ENCODE peak calls at places on chromosomes 11 and 22, in four cellular contexts. G is MM.1S, R is DND-41, C is HCT116. L is an unnamed sample.

GRCh38 chr22:27749597-27750225 is 51.8 kb downstream of the MN1 start:
- DNase-seq in G (no peak), R (no peak), C (no peak), L (peak; percentile 63)

GRCh38 chr11:65428578-65429068 is 6.0 kb downstream of the NEAT1 start:
- DNase-seq in G (no peak), R (no peak), C (no peak), L (peak; percentile 75)

GRCh38 chr22:37321288-37321687 is 39.0 kb downstream of the CYTH4 start:
- DNase-seq in G (no peak), R (no peak), C (no peak), L (no peak)

GRCh38 chr11:121575963-121576290 is 123.2 kb upstream of the SORL1-AS1 start:
- DNase-seq in G (no peak), R (no peak), C (no peak), L (no peak)

GRCh38 chr11:96758957-96759356 is 369.1 kb downstream of the JRKL start:
- DNase-seq in G (peak; percentile 20), R (no peak), C (no peak), L (no peak)

GRCh38 chr11:35796542-35796941 is 134.0 kb downstream of the TRIM44 start:
- DNase-seq in G (no peak), R (no peak), C (no peak), L (no peak)

GRCh38 chr11:68211546-68211945 is 1.6 kb downstream of the KMT5B start:
- DNase-seq in G (no peak), R (no peak), C (no peak), L (no peak)

GRCh38 chr11:94926271-94926625 is 47.1 kb downstream of the CWC15 start:
- DNase-seq in G (no peak), R (no peak), C (no peak), L (no peak)

GRCh38 chr11:101555366-101555765 is 28.4 kb downstream of the TRPC6 start:
- DNase-seq in G (no peak), R (no peak), C (no peak), L (no peak)

GRCh38 chr11:14388352-14388751 is 29.4 kb upstream of the RRAS2 start:
- DNase-seq in G (no peak), R (no peak), C (no peak), L (no peak)

GRCh38 chr11:32435152-32435480 is 223 bp downstream of the WT1 start:
- DNase-seq in G (no peak), R (no peak), C (no peak), L (no peak)

GRCh38 chr22:44865193-44866057 is 113.0 kb downstream of the ARHGAP8 start:
- DNase-seq in G (no peak), R (no peak), C (no peak), L (no peak)
- H3K36me3 ChIP-seq in G (no peaks in the 10 kb centered on the region), R (peaks cover 4% of the 10 kb centered on the region), C (no peaks in the 10 kb centered on the region), L (no peaks in the 10 kb centered on the region)

DNA sequence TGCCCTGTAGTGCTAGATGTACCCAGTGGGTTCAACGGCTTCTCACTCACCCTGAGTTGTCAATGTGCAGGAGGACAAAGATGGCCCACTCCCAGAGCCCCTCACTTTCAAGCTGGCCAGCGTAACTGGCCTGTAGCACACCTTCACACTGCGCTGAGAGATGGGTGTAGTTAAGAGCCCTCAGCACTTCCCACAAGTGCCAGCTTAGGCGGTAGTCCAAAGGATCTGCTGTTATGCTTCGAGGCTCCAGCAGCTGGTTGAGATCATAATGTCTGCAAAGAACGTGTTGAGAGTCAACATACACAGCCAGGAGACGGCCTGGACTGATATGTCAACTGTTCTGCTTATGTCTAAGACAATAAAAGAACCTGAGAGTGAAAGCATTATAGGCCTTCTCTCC is 14.7 kb upstream of the CHRNA10 start:
- DNase-seq in G (no peak), R (no peak), C (no peak), L (no peak)
- H3K36me3 ChIP-seq in G (peaks cover 5% of the 10 kb centered on the region), R (peaks cover 88% of the 10 kb centered on the region), C (peaks cover 57% of the 10 kb centered on the region), L (peaks cover 61% of the 10 kb centered on the region)

GRCh38 chr11:60851327-60852059 is 4.3 kb downstream of the PTGDR2 start:
- DNase-seq in G (no peak), R (no peak), C (no peak), L (no peak)

GRCh38 chr11:60847906-60848305 is 6.0 kb downstream of the CCDC86 start:
- DNase-seq in G (no peak), R (no peak), C (no peak), L (no peak)

GRCh38 chr11:60849641-60850520 is 5.9 kb downstream of the PTGDR2 start:
- DNase-seq in G (no peak), R (no peak), C (no peak), L (no peak)

GRCh38 chr11:60847281-60847680 is 5.4 kb downstream of the CCDC86 start:
- DNase-seq in G (no peak), R (no peak), C (no peak), L (no peak)

DNA sequence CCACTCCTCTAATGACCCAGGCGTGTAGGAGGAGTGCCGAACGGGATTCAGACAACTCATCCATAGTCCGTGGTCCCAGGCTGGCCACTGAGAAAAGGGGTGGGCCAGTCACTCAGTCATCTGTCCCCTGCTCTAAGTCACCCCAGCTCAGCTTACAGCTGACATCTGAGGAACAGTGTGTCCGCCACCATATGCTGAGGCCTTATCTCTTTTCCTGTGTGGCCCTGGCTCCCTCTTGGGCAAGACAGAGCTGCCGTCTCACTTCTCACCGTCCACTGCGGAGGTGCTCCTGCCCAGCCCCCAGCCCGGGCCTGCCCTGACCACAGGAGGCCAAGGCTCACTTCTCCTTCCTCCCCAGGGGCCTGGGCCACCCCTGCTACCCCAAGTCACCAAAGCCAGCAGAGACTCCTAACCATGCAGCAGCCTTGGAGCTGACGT is 6.8 kb downstream of the CCDC86 start:
- DNase-seq in G (no peak), R (no peak), C (no peak), L (no peak)
- H3K36me3 ChIP-seq in G (peaks cover 44% of the 10 kb centered on the region), R (peaks cover 62% of the 10 kb centered on the region), C (peaks cover 66% of the 10 kb centered on the region), L (peaks cover 37% of the 10 kb centered on the region)

GRCh38 chr11:117750357-117750756 is 46.7 kb downstream of the DSCAML1 start:
- DNase-seq in G (no peak), R (no peak), C (no peak), L (peak; percentile 15)
- H3K36me3 ChIP-seq in G (no peaks in the 10 kb centered on the region), R (no peaks in the 10 kb centered on the region), C (no peaks in the 10 kb centered on the region), L (no peaks in the 10 kb centered on the region)

DNA sequence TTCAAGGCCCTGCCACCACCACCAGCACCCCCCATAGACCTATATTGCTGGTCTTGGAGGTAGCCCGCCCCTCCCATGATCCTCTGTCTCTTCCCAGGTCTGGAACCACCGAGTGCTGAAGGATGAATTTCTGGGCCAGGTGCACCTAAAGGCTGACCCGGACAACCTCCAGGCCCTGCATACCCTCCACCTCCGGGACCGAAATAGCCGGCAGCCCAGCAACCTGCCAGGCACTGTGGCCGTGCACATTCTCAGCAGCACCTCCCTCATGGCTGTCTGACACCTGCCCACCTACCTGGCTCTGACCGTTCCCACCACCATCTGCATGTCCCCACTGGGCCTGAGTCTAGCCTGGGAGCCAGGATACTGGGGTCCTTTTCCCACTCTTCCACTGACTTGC is 4.5 kb upstream of the MYO7A start:
- DNase-seq in G (no peak), R (no peak), C (no peak), L (no peak)
- H3K36me3 ChIP-seq in G (no peaks in the 10 kb centered on the region), R (no peaks in the 10 kb centered on the region), C (no peaks in the 10 kb centered on the region), L (no peaks in the 10 kb centered on the region)

GRCh38 chr11:61783717-61784505 is 8.5 kb downstream of the TMEM258 start:
- DNase-seq in G (no peak), R (no peak), C (no peak), L (no peak)
- H3K36me3 ChIP-seq in G (no peaks in the 10 kb centered on the region), R (peaks cover 48% of the 10 kb centered on the region), C (peaks cover 33% of the 10 kb centered on the region), L (peaks cover 56% of the 10 kb centered on the region)

GRCh38 chr11:123594921-123595320 is 59.5 kb downstream of the SCN3B start:
- DNase-seq in G (no peak), R (no peak), C (no peak), L (no peak)
- H3K36me3 ChIP-seq in G (no peaks in the 10 kb centered on the region), R (peaks cover 22% of the 10 kb centered on the region), C (no peaks in the 10 kb centered on the region), L (no peaks in the 10 kb centered on the region)

GRCh38 chr11:128491195-128491936 is 96.0 kb downstream of the ETS1 start:
- DNase-seq in G (no peak), R (no peak), C (no peak), L (no peak)

GRCh38 chr11:128490092-128490491 is 97.3 kb downstream of the ETS1 start:
- DNase-seq in G (no peak), R (no peak), C (no peak), L (no peak)

GRCh38 chr11:128488471-128488870 is 98.9 kb downstream of the ETS1 start:
- DNase-seq in G (no peak), R (no peak), C (no peak), L (no peak)

GRCh38 chr11:128484172-128484571 is 103.2 kb downstream of the ETS1 start:
- DNase-seq in G (no peak), R (no peak), C (no peak), L (no peak)

GRCh38 chr11:128487978-128488377 is 99.4 kb downstream of the ETS1 start:
- DNase-seq in G (no peak), R (no peak), C (no peak), L (no peak)
- H3K36me3 ChIP-seq in G (peaks cover 25% of the 10 kb centered on the region), R (peaks cover 95% of the 10 kb centered on the region), C (no peaks in the 10 kb centered on the region), L (peaks cover 15% of the 10 kb centered on the region)

DNA sequence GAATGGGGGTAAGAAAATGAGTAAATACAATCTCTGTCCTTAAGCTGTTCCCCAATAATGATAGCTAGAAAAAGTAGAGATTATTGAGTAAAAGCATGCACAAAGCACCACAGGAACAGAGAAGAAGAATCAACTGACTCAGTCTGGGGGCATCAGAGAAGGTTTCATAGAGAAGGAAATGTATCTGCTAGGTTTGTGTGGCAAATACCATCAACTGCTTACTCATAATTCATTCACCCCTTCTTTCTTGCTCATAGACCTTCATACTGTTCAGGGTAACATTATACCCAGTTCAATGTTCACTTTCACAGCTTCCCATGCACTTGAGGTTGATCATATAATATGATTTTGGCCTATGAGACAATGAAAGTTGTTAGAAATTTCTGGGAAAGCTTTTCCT is 85.2 kb upstream of the SCUBE2 start:
- DNase-seq in G (no peak), R (no peak), C (no peak), L (no peak)
- H3K36me3 ChIP-seq in G (no peaks in the 10 kb centered on the region), R (no peaks in the 10 kb centered on the region), C (peaks cover 24% of the 10 kb centered on the region), L (peaks cover 4% of the 10 kb centered on the region)

L was measured in sigmoid colon.